ENCODE peak calls at places on chromosomes 3 and 15, in seven cellular contexts. C, W, B, R, S, T and L are unnamed samples.
A peak's percentile ranks its signal among the peaks of the same experiment; 100 is the strongest.

GRCh38 chr15:28093761-28094535 is 5.2 kb downstream of the OCA2 start:
- DNase-seq in C (no peak), W (no peak), B (no peak), R (no peak), S (no peak), T (no peak), L (no peak)

GRCh38 chr3:186220886-186221285 is 112.0 kb upstream of the ETV5 start:
- DNase-seq in C (no peak), W (peak; percentile 7), B (peak; percentile 56), R (no peak), S (no peak), T (no peak), L (peak; percentile 29)

GRCh38 chr3:63048365-63048764 is 173.1 kb upstream of the CADPS start:
- DNase-seq in C (no peak), W (no peak), B (no peak), R (no peak), S (no peak), T (no peak), L (no peak)

GRCh38 chr3:155516439-155516838 is 223.0 kb upstream of the STRIT1 start:
- DNase-seq in C (no peak), W (no peak), B (no peak), R (no peak), S (no peak), T (no peak), L (no peak)

GRCh38 chr3:123533554-123534159 is 51.2 kb downstream of the HACD2 start:
- DNase-seq in C (peak; percentile 15), W (no peak), B (no peak), R (no peak), S (no peak), T (no peak), L (peak; percentile 63)

GRCh38 chr3:63960048-63960711 is 48.0 kb upstream of the SCAANT1 start:
- DNase-seq in C (peak; percentile 84), W (peak; percentile 82), B (no peak), R (peak; percentile 63), S (peak; percentile 64), T (no peak), L (peak; percentile 85)

GRCh38 chr3:139302084-139302800 is 41.6 kb upstream of the MRPS22 start:
- DNase-seq in C (peak; percentile 99), W (peak; percentile 99), B (no peak), R (no peak), S (peak; percentile 99), T (peak; percentile 47), L (peak; percentile 99)

GRCh38 chr3:46438831-46439230 is 25.9 kb downstream of the LTF start:
- DNase-seq in C (no peak), W (no peak), B (no peak), R (no peak), S (no peak), T (no peak), L (no peak)

GRCh38 chr3:72657666-72658065 is 190.6 kb downstream of the SHQ1 start:
- DNase-seq in C (no peak), W (no peak), B (no peak), R (no peak), S (no peak), T (no peak), L (no peak)

GRCh38 chr3:195850857-195851531 is 39.3 kb upstream of the MUC4 start:
- DNase-seq in C (peak; percentile 89), W (peak; percentile 94), B (peak; percentile 84), R (peak; percentile 93), S (peak; percentile 80), T (peak; percentile 86), L (peak; percentile 97)

GRCh38 chr3:192889694-192890093 is 28.0 kb downstream of the MB21D2 start:
- DNase-seq in C (no peak), W (peak; percentile 30), B (no peak), R (no peak), S (no peak), T (no peak), L (no peak)

GRCh38 chr3:120145498-120146285 is 51.4 kb upstream of the GSK3B start:
- DNase-seq in C (peak; percentile 41), W (peak; percentile 76), B (no peak), R (peak; percentile 11), S (peak; percentile 64), T (no peak), L (peak; percentile 56)

GRCh38 chr3:23611737-23612295 is 193.9 kb upstream of the UBE2E1 start:
- DNase-seq in C (peak; percentile 80), W (peak; percentile 80), B (peak; percentile 85), R (no peak), S (peak; percentile 48), T (peak; percentile 58), L (peak; percentile 72)

GRCh38 chr15:22893081-22893480 is 54.6 kb downstream of the NIPA2 start:
- DNase-seq in C (no peak), W (no peak), B (no peak), R (no peak), S (no peak), T (no peak), L (no peak)

GRCh38 chr3:46112296-46112695 is 85.0 kb upstream of the XCR1 start:
- DNase-seq in C (no peak), W (no peak), B (no peak), R (no peak), S (no peak), T (no peak), L (no peak)

GRCh38 chr3:114455432-114455831 is 161.6 kb downstream of the TIGIT start:
- DNase-seq in C (no peak), W (no peak), B (no peak), R (no peak), S (no peak), T (no peak), L (no peak)

GRCh38 chr15:80856809-80857377 is 77.7 kb downstream of the CEMIP start:
- DNase-seq in C (no peak), W (peak; percentile 70), B (no peak), R (no peak), S (no peak), T (peak; percentile 67), L (peak; percentile 47)

GRCh38 chr15:36557364-36557763 is 22.1 kb upstream of the CDIN1 start:
- DNase-seq in C (no peak), W (no peak), B (no peak), R (no peak), S (no peak), T (no peak), L (no peak)

GRCh38 chr3:99509224-99509623 is 129.2 kb upstream of the COL8A1 start:
- DNase-seq in C (peak; percentile 89), W (peak; percentile 79), B (no peak), R (no peak), S (no peak), T (no peak), L (peak; percentile 91)

GRCh38 chr15:66542896-66543295 is 22.9 kb downstream of the LCTL start:
- DNase-seq in C (no peak), W (no peak), B (no peak), R (no peak), S (no peak), T (no peak), L (no peak)

DNA sequence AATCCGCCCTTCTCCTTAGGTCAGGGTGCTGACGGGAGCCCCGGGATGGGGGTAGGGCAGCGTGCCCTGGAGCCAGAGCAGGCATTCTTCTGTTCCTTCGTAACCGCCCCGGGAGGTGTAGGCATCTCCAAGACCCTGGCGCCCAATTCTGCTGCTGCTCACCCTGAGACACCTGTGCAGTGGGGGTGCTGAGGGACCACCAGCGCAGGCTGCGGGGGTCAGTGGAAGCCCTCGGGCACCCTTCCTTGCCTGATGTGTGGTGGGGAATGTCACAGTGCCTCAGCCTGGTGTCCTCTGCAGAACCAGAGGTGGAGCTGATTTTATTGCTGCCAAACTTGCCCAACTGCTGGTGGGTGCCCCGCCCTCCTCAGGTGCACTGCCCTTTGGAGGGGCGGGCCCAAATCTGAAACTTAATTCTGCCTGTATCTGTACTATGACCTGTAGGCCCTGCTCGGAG is 7.3 kb downstream of the CSK start:
- DNase-seq in C (no peak), W (no peak), B (no peak), R (no peak), S (no peak), T (no peak), L (no peak)
- H3K4me3 ChIP-seq in C (no peak overlapping the region), W (no peak overlapping the region), B (no peak overlapping the region), R (no peak overlapping the region), S (no peak overlapping the region), T (peak overlapping the region; percentile 36), L (no peak overlapping the region)

GRCh38 chr15:73560501-73561117 is 72.6 kb downstream of the NPTN start:
- DNase-seq in C (peak; percentile 84), W (peak; percentile 89), B (no peak), R (peak; percentile 83), S (peak; percentile 45), T (no peak), L (peak; percentile 89)

GRCh38 chr15:73567022-73567421 is 66.2 kb downstream of the NPTN start:
- DNase-seq in C (no peak), W (no peak), B (no peak), R (no peak), S (no peak), T (no peak), L (no peak)

GRCh38 chr15:73558529-73558928 is 74.7 kb downstream of the NPTN start:
- DNase-seq in C (no peak), W (no peak), B (no peak), R (no peak), S (no peak), T (no peak), L (no peak)

GRCh38 chr15:73568881-73569280 is 64.3 kb downstream of the NPTN start:
- DNase-seq in C (no peak), W (no peak), B (no peak), R (no peak), S (no peak), T (no peak), L (no peak)

GRCh38 chr15:73564255-73564654 is 68.9 kb downstream of the NPTN start:
- DNase-seq in C (peak; percentile 47), W (peak; percentile 59), B (no peak), R (peak; percentile 42), S (peak; percentile 52), T (no peak), L (peak; percentile 61)
- TF ChIP-seq CTCF in C (peak; percentile 31), W (peak; percentile 35), B (peak; percentile 10), R (no peak), S (peak; percentile 9), T (no peak), L (peak; percentile 55)

GRCh38 chr3:150179330-150179729 is 208.6 kb upstream of the PFN2 start:
- DNase-seq in C (no peak), W (no peak), B (no peak), R (no peak), S (no peak), T (no peak), L (no peak)

GRCh38 chr3:150180349-150180748 is 209.7 kb upstream of the PFN2 start:
- DNase-seq in C (peak; percentile 86), W (peak; percentile 80), B (no peak), R (no peak), S (peak; percentile 81), T (no peak), L (peak; percentile 96)

GRCh38 chr3:150177673-150178378 is 207.1 kb upstream of the PFN2 start:
- DNase-seq in C (peak; percentile 84), W (peak; percentile 59), B (no peak), R (peak; percentile 14), S (peak; percentile 74), T (no peak), L (peak; percentile 76)

GRCh38 chr3:150184426-150185071 is 213.9 kb upstream of the PFN2 start:
- DNase-seq in C (peak; percentile 11), W (peak; percentile 83), B (no peak), R (no peak), S (peak; percentile 14), T (no peak), L (peak; percentile 10)

GRCh38 chr3:150183619-150184425 is 213.1 kb upstream of the PFN2 start:
- DNase-seq in C (peak; percentile 83), W (peak; percentile 90), B (peak; percentile 79), R (peak; percentile 85), S (peak; percentile 81), T (peak; percentile 61), L (peak; percentile 88)
- H3K4me3 ChIP-seq in C (peak overlapping the region; percentile 32), W (peak overlapping the region; percentile 62), B (peak overlapping the region; percentile 24), R (peak overlapping the region; percentile 36), S (peak overlapping the region; percentile 41), T (peak overlapping the region; percentile 10), L (peak overlapping the region; percentile 61)

GRCh38 chr3:10855871-10856662 is 40.0 kb downstream of the SLC6A11 start:
- DNase-seq in C (no peak), W (no peak), B (no peak), R (no peak), S (no peak), T (no peak), L (peak; percentile 2)
- TF ChIP-seq CTCF in C (peak; percentile 10), W (peak; percentile 53), B (no peak), R (peak; percentile 35), S (peak; percentile 16), T (no peak), L (peak; percentile 53)